ENCODE peak calls at places on chromosome 3, in five cellular contexts. J is neuronal stem cell, L is PC-3, Q is MM.1S, H is uterus. W is an unnamed sample. For H3K36me3, the result is how much of the 10 kb centered on the place peaks cover.

GRCh38 chr3:125059488-125060245 is 3.9 kb upstream of the HEG1 start:
- DNase-seq in Q (no peak), J (no peak), H (no peak), L (peak), W (no peak)

GRCh38 chr3:126995254-126995770 is 12.4 kb downstream of the PLXNA1 start:
- DNase-seq in J (no peak), H (no peak), L (no peak), Q (no peak), W (no peak)

GRCh38 chr3:33115024-33115768 is 1.4 kb downstream of the CRTAP start:
- DNase-seq in Q (peak), L (peak), H (peak), J (peak), W (peak)

GRCh38 chr3:174287601-174288180 is 571.4 kb upstream of the NAALADL2 start:
- DNase-seq in Q (no peak), H (no peak), J (no peak), L (no peak), W (no peak)

GRCh38 chr3:196220991-196221390 is 4.7 kb downstream of the SLC51A start:
- DNase-seq in Q (no peak), H (no peak), J (no peak), L (no peak), W (no peak)

GRCh38 chr3:120795017-120795648 is 52.6 kb downstream of the GTF2E1 start:
- DNase-seq in J (peak), L (peak), Q (peak), H (peak), W (peak)

GRCh38 chr3:148902173-148902791 is 37.2 kb downstream of the CPA3 start:
- DNase-seq in Q (no peak), L (peak), H (no peak), J (no peak), W (no peak)

GRCh38 chr3:50978991-50979667 is 304.4 kb downstream of the DOCK3 start:
- DNase-seq in L (no peak), H (no peak), Q (no peak), J (no peak), W (peak)

GRCh38 chr3:109729111-109729510 is 391.8 kb upstream of the DPPA4 start:
- DNase-seq in J (no peak), H (no peak), L (peak), Q (no peak), W (no peak)

GRCh38 chr3:5568451-5568850 is 380.9 kb downstream of the EDEM1 start:
- DNase-seq in J (no peak), L (peak), Q (no peak), H (no peak), W (peak)

GRCh38 chr3:13110678-13111116 is 37.5 kb upstream of the IQSEC1 start:
- DNase-seq in H (no peak), L (peak), Q (peak), J (no peak), W (no peak)

GRCh38 chr3:72492240-72492639 is 356.0 kb downstream of the SHQ1 start:
- DNase-seq in L (peak), H (peak), J (no peak), Q (no peak), W (no peak)

GRCh38 chr3:171996178-171996817 is 43.1 kb upstream of the FNDC3B start:
- DNase-seq in Q (no peak), L (no peak), J (no peak), H (no peak), W (no peak)

GRCh38 chr3:112653881-112654300 is 12.9 kb upstream of the CCDC80 start:
- DNase-seq in H (peak), L (peak), J (no peak), Q (no peak), W (no peak)

GRCh38 chr3:141858312-141858711 is 18.1 kb upstream of the ATP1B3 start:
- DNase-seq in Q (no peak), L (no peak), H (no peak), J (no peak), W (no peak)

GRCh38 chr3:27357665-27358258 is 11.4 kb downstream of the NEK10 start:
- DNase-seq in J (peak), Q (peak), L (peak), H (no peak), W (peak)

GRCh38 chr3:74883690-74884089 is 269.2 kb upstream of the CNTN3 start:
- DNase-seq in L (no peak), H (no peak), J (no peak), Q (peak), W (no peak)

GRCh38 chr3:136752046-136752326 is 192 bp downstream of the STAG1 start:
- DNase-seq in J (no peak), L (no peak), Q (peak), H (no peak), W (no peak)

GRCh38 chr3:130635285-130635684 is 111.3 kb downstream of the PIK3R4 start:
- DNase-seq in H (no peak), L (no peak), Q (no peak), J (no peak), W (no peak)

GRCh38 chr3:70067860-70068479 is 68.4 kb downstream of the SAMMSON start:
- DNase-seq in L (no peak), H (no peak), Q (no peak), J (no peak), W (no peak)

GRCh38 chr3:32841875-32842505 is 24.2 kb downstream of the TRIM71 start:
- DNase-seq in J (no peak), L (peak), Q (no peak), H (no peak), W (no peak)

GRCh38 chr3:180048840-180049239 is 12.1 kb upstream of the PEX5L start:
- DNase-seq in H (no peak), Q (no peak), J (no peak), L (peak), W (no peak)

GRCh38 chr3:192751148-192751547 is 23.8 kb upstream of the FGF12 start:
- DNase-seq in Q (no peak), L (no peak), H (no peak), J (no peak), W (no peak)

GRCh38 chr3:149579161-149579560 is 78.7 kb downstream of the WWTR1 start:
- DNase-seq in J (no peak), Q (no peak), H (no peak), L (peak), W (no peak)

GRCh38 chr3:71050133-71050520 is 533.4 kb downstream of the FOXP1 start:
- DNase-seq in L (peak), J (no peak), Q (no peak), H (no peak), W (no peak)

GRCh38 chr3:152400912-152401311 is 132.2 kb downstream of the MBNL1 start:
- DNase-seq in L (peak), Q (no peak), J (no peak), H (no peak), W (no peak)

GRCh38 chr3:62529230-62529629 is 155.9 kb upstream of the FEZF2 start:
- DNase-seq in H (no peak), Q (no peak), J (peak), L (peak), W (no peak)

GRCh38 chr3:161599702-161600101 is 103.1 kb downstream of the OTOL1 start:
- DNase-seq in J (no peak), Q (no peak), H (no peak), L (peak), W (no peak)

GRCh38 chr3:14204605-14205284 is 26.1 kb downstream of the LSM3 start:
- DNase-seq in L (no peak), J (no peak), H (no peak), Q (no peak), W (no peak)

GRCh38 chr3:158789592-158789991 is 12.3 kb upstream of the MFSD1 start:
- DNase-seq in L (peak), H (no peak), Q (peak), J (no peak), W (no peak)

GRCh38 chr3:102069211-102069662 is 219.9 kb downstream of the NFKBIZ start:
- DNase-seq in L (peak), J (no peak), Q (no peak), H (no peak), W (no peak)

GRCh38 chr3:139310474-139310933 is 33.3 kb upstream of the MRPS22 start:
- DNase-seq in H (peak), Q (no peak), J (no peak), L (peak), W (no peak)

GRCh38 chr3:127162947-127163645 is 29.8 kb upstream of the PRR23E start:
- DNase-seq in H (no peak), L (peak), J (peak), Q (peak), W (peak)

GRCh38 chr3:144900366-144900765 is 928.7 kb downstream of the DIPK2A start:
- DNase-seq in L (no peak), H (no peak), Q (no peak), J (no peak), W (no peak)

GRCh38 chr3:171851685-171852084 is 8.5 kb downstream of the TMEM212 start:
- DNase-seq in L (peak), Q (no peak), J (no peak), H (no peak), W (no peak)

DNA sequence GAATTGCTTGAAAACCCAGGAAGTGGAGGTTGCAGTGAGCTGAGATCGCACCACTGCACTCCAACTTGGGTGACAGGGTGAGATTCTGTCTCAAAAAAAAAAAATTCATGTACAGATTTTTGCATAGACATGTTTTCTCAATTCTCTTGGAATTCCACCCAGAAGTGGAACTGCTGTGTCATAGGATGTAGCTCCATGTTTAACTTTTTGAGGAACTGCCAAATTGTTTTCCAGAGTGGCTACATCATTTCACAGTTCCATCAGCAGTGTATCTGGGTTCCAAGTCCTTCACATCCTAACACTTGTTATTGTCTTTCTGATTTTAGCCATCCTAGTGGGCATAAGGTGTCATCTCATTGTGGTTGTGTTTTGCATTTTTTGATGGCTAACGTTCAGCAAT is 9.9 kb downstream of the CAPN7 start:
- DNase-seq in H (no peak), Q (no peak), L (no peak), J (no peak), W (no peak)
- H3K36me3 ChIP-seq in H (under half), Q (under half), L (half or more), J (half or more), W (half or more)

GRCh38 chr3:65438096-65438495 is 600.6 kb downstream of the MAGI1 start:
- DNase-seq in L (no peak), J (no peak), H (no peak), Q (peak), W (no peak)
- H3K36me3 ChIP-seq in L (under half), J (half or more), H (under half), Q (under half), W (under half)

GRCh38 chr3:47612178-47612577 is 33.5 kb upstream of the CSPG5 start:
- DNase-seq in L (peak), Q (no peak), J (no peak), H (no peak), W (no peak)

GRCh38 chr3:47612879-47613278 is 34.2 kb upstream of the CSPG5 start:
- DNase-seq in H (no peak), Q (no peak), J (no peak), L (no peak), W (no peak)

GRCh38 chr3:47611577-47611976 is 32.9 kb upstream of the CSPG5 start:
- DNase-seq in H (no peak), J (no peak), Q (no peak), L (no peak), W (no peak)

GRCh38 chr3:47613723-47614122 is 35.1 kb upstream of the CSPG5 start:
- DNase-seq in H (no peak), L (no peak), Q (peak), J (no peak), W (no peak)

GRCh38 chr3:47610572-47610971 is 31.9 kb upstream of the CSPG5 start:
- DNase-seq in H (no peak), L (no peak), J (no peak), Q (no peak), W (no peak)
- H3K36me3 ChIP-seq in H (under half), L (under half), J (half or more), Q (under half), W (half or more)

DNA sequence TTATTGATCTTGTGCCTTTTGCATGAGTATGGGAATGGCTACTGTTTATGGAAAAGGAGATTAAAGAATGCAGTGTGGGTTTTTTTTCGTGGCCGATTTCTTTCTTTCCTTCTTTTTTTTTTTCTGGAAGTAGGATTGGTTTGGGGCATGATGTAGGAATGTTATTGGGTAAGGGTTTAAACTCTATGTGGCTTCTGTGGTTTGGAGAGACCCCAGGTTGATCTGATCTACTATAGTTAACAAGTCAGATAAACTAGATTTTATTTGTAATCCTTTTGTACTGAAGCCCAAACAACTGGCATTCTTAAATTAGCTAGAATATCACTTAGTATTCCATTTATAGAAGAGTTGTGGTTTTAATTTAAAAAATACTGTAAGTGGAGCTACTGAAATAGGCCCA is 304.8 kb downstream of the LPP start:
- DNase-seq in Q (no peak), H (no peak), L (no peak), J (no peak), W (no peak)
- H3K36me3 ChIP-seq in Q (under half), H (under half), L (under half), J (under half), W (under half)

GRCh38 chr3:176349706-176350105 is 847.6 kb downstream of the TBL1XR1 start:
- DNase-seq in J (no peak), L (no peak), H (no peak), Q (no peak), W (no peak)

GRCh38 chr3:176351408-176351807 is 845.9 kb downstream of the TBL1XR1 start:
- DNase-seq in L (no peak), J (no peak), H (no peak), Q (no peak), W (no peak)

GRCh38 chr3:176352716-176353334 is 844.5 kb downstream of the TBL1XR1 start:
- DNase-seq in L (no peak), H (no peak), J (no peak), Q (no peak), W (no peak)

GRCh38 chr3:176341963-176342362 is 855.3 kb downstream of the TBL1XR1 start:
- DNase-seq in Q (no peak), L (no peak), J (no peak), H (no peak), W (no peak)

GRCh38 chr3:176347424-176348146 is 849.7 kb downstream of the TBL1XR1 start:
- DNase-seq in J (no peak), L (no peak), Q (no peak), H (no peak), W (no peak)
- H3K36me3 ChIP-seq in J (under half), L (under half), Q (under half), H (under half), W (under half)

W was measured in HAP-1.